ENCODE peak calls at places on chromosomes 5 and 9, in ten cellular contexts. G, C, M, Q, P, X, U, W, Y and A are unnamed samples.

GRCh38 chr9:109017061-109017460 is 3.8 kb upstream of the CTNNAL1 start:
- DNase-seq in G (no peak), C (no peak), M (no peak), Q (no peak), P (no peak), X (no peak), U (no peak), W (no peak), Y (no peak), A (peak; percentile 39)

GRCh38 chr9:136059851-136060670 is 35.0 kb downstream of the NACC2 start:
- DNase-seq in G (no peak), C (no peak), M (no peak), Q (no peak), P (no peak), X (no peak), U (peak; percentile 20), W (no peak), Y (no peak), A (peak; percentile 84)

GRCh38 chr5:172603425-172603824 is 37.6 kb upstream of the NEURL1B start:
- DNase-seq in G (no peak), C (no peak), M (no peak), Q (no peak), P (no peak), X (no peak), U (no peak), W (no peak), Y (no peak), A (peak; percentile 49)

GRCh38 chr5:83322273-83322924 is 149.1 kb upstream of the VCAN start:
- DNase-seq in G (no peak), C (no peak), M (no peak), Q (no peak), P (no peak), X (no peak), U (peak; percentile 9), W (no peak), Y (no peak), A (peak; percentile 32)

GRCh38 chr5:167063788-167064187 is 1227.7 kb upstream of the WWC1 start:
- DNase-seq in G (no peak), C (no peak), M (no peak), Q (no peak), P (no peak), X (no peak), U (no peak), W (no peak), Y (no peak), A (no peak)

GRCh38 chr9:26524225-26524624 is 368.4 kb downstream of the CAAP1 start:
- DNase-seq in G (no peak), C (no peak), M (no peak), Q (no peak), P (no peak), X (no peak), U (no peak), W (no peak), Y (no peak), A (no peak)

GRCh38 chr9:98823666-98824334 is 16.3 kb downstream of the GALNT12 start:
- DNase-seq in G (no peak), C (no peak), M (no peak), Q (no peak), P (no peak), X (no peak), U (peak; percentile 10), W (no peak), Y (no peak), A (no peak)

GRCh38 chr5:115930630-115931337 is 31.5 kb upstream of the LVRN start:
- DNase-seq in G (no peak), C (no peak), M (no peak), Q (no peak), P (no peak), X (no peak), U (no peak), W (no peak), Y (no peak), A (peak; percentile 22)

GRCh38 chr9:75168270-75169185 is 80.2 kb downstream of the OSTF1 start:
- DNase-seq in G (no peak), C (no peak), M (no peak), Q (no peak), P (no peak), X (no peak), U (peak; percentile 61), W (no peak), Y (no peak), A (peak; percentile 36)

GRCh38 chr5:63125862-63126261 is 547.2 kb downstream of the LRRC70 start:
- DNase-seq in G (no peak), C (peak; percentile 14), M (no peak), Q (no peak), P (no peak), X (peak; percentile 18), U (peak; percentile 84), W (no peak), Y (peak; percentile 77), A (peak; percentile 59)

GRCh38 chr9:106945727-106946690 is 83.0 kb downstream of the ZNF462 start:
- DNase-seq in G (no peak), C (no peak), M (no peak), Q (no peak), P (no peak), X (no peak), U (peak; percentile 56), W (no peak), Y (peak; percentile 41), A (peak; percentile 92)

GRCh38 chr9:126690431-126691051 is 76.8 kb downstream of the LMX1B start:
- DNase-seq in G (peak; percentile 63), C (peak; percentile 73), M (peak; percentile 38), Q (peak; percentile 41), P (peak; percentile 81), X (peak; percentile 92), U (peak; percentile 45), W (peak; percentile 73), Y (no peak), A (no peak)

GRCh38 chr5:5456858-5457257 is 34.4 kb downstream of the ICE1 start:
- DNase-seq in G (no peak), C (no peak), M (no peak), Q (no peak), P (no peak), X (no peak), U (no peak), W (no peak), Y (no peak), A (no peak)

GRCh38 chr5:125113328-125113727 is 366.9 kb upstream of the ZNF608 start:
- DNase-seq in G (no peak), C (no peak), M (no peak), Q (no peak), P (no peak), X (no peak), U (no peak), W (no peak), Y (no peak), A (peak; percentile 40)

GRCh38 chr9:93684161-93684765 is 107.9 kb downstream of the PHF2 start:
- DNase-seq in G (peak; percentile 10), C (no peak), M (no peak), Q (no peak), P (peak; percentile 7), X (no peak), U (no peak), W (no peak), Y (no peak), A (no peak)

GRCh38 chr5:97839338-97840081 is 656.5 kb upstream of the RIOK2 start:
- DNase-seq in G (no peak), C (no peak), M (no peak), Q (no peak), P (no peak), X (no peak), U (peak; percentile 54), W (no peak), Y (peak; percentile 1), A (peak; percentile 74)

GRCh38 chr5:135027699-135028615 is 6.1 kb downstream of the PITX1 start:
- DNase-seq in G (no peak), C (no peak), M (no peak), Q (no peak), P (no peak), X (no peak), U (no peak), W (no peak), Y (no peak), A (no peak)

GRCh38 chr9:35738924-35739323 is 6.5 kb downstream of the CREB3 start:
- DNase-seq in G (no peak), C (no peak), M (no peak), Q (no peak), P (no peak), X (no peak), U (no peak), W (no peak), Y (no peak), A (no peak)

GRCh38 chr5:179405054-179405416 is 59.8 kb upstream of the ADAMTS2 start:
- DNase-seq in G (no peak), C (no peak), M (no peak), Q (no peak), P (no peak), X (no peak), U (no peak), W (no peak), Y (no peak), A (no peak)

GRCh38 chr5:177351392-177352329 is at the start of gene LMAN2:
- DNase-seq in G (peak; percentile 90), C (peak; percentile 94), M (peak; percentile 99), Q (peak; percentile 83), P (peak; percentile 91), X (peak; percentile 92), U (peak; percentile 98), W (peak; percentile 95), Y (peak; percentile 99), A (peak; percentile 97)

GRCh38 chr5:60638300-60638699 is 61.7 kb downstream of the DEPDC1B start:
- DNase-seq in G (no peak), C (no peak), M (no peak), Q (no peak), P (no peak), X (no peak), U (no peak), W (no peak), Y (no peak), A (no peak)

GRCh38 chr9:118295413-118295812 is 591.2 kb downstream of the TLR4 start:
- DNase-seq in G (no peak), C (no peak), M (no peak), Q (no peak), P (no peak), X (no peak), U (no peak), W (no peak), Y (no peak), A (no peak)

GRCh38 chr5:82765765-82766164 is 311.4 kb downstream of the TMEM167A start:
- DNase-seq in G (no peak), C (no peak), M (no peak), Q (no peak), P (no peak), X (no peak), U (no peak), W (no peak), Y (no peak), A (no peak)

GRCh38 chr9:34985311-34985899 is 4.1 kb upstream of the DNAJB5 start:
- DNase-seq in G (peak; percentile 45), C (peak; percentile 68), M (peak; percentile 41), Q (peak; percentile 20), P (peak; percentile 85), X (no peak), U (peak; percentile 76), W (peak; percentile 80), Y (peak; percentile 54), A (peak; percentile 44)

GRCh38 chr5:98768160-98769005 is 5.1 kb upstream of the RGMB start:
- DNase-seq in G (peak; percentile 25), C (peak; percentile 74), M (peak; percentile 39), Q (no peak), P (peak; percentile 54), X (no peak), U (peak; percentile 91), W (peak; percentile 69), Y (peak; percentile 31), A (peak; percentile 62)